ENCODE peak calls at places on chromosome 5, in nine cellular contexts. One of them, this sample, is unnamed.

GRCh38 chr5:171221931-171222330 is 87.1 kb upstream of the TLX3 start:
- DNase-seq in stromal cell of bone marrow: no peak
- DNase-seq in left lung: no peak
- DNase-seq in kidney glomerular epithelial cell: peak
- DNase-seq in neural crest cell: no peak
- DNase-seq in NCI-H2081: no peak
- DNase-seq in T-helper 2 cell: no peak
- DNase-seq in amygdala: no peak
- DNase-seq in stimulated activated CD8-positive, alpha-beta memory T cell treated with anti-CD3 and anti-CD28 coated beads, Interleukin-2, amount 100 ng/mL, for 1 hour: no peak
- DNase-seq in this sample: no peak

GRCh38 chr5:10333154-10334006 is 20.1 kb upstream of the MARCHF6 start:
- DNase-seq in left lung: peak
- DNase-seq in NCI-H2081: no peak
- DNase-seq in neural crest cell: peak
- DNase-seq in amygdala: no peak
- DNase-seq in T-helper 2 cell: no peak
- DNase-seq in stromal cell of bone marrow: no peak
- DNase-seq in kidney glomerular epithelial cell: no peak
- DNase-seq in stimulated activated CD8-positive, alpha-beta memory T cell treated with anti-CD3 and anti-CD28 coated beads, Interleukin-2, amount 100 ng/mL, for 1 hour: no peak
- DNase-seq in this sample: no peak

GRCh38 chr5:143002459-143003327 is 232.5 kb downstream of the ARHGAP26 start:
- DNase-seq in kidney glomerular epithelial cell: peak
- DNase-seq in stromal cell of bone marrow: peak
- DNase-seq in stimulated activated CD8-positive, alpha-beta memory T cell treated with anti-CD3 and anti-CD28 coated beads, Interleukin-2, amount 100 ng/mL, for 1 hour: peak
- DNase-seq in NCI-H2081: no peak
- DNase-seq in left lung: no peak
- DNase-seq in neural crest cell: no peak
- DNase-seq in amygdala: no peak
- DNase-seq in T-helper 2 cell: no peak
- DNase-seq in this sample: no peak

GRCh38 chr5:169272731-169273401 is 28.1 kb downstream of the SLIT3 start:
- DNase-seq in T-helper 2 cell: no peak
- DNase-seq in left lung: no peak
- DNase-seq in stromal cell of bone marrow: no peak
- DNase-seq in amygdala: no peak
- DNase-seq in stimulated activated CD8-positive, alpha-beta memory T cell treated with anti-CD3 and anti-CD28 coated beads, Interleukin-2, amount 100 ng/mL, for 1 hour: no peak
- DNase-seq in NCI-H2081: no peak
- DNase-seq in kidney glomerular epithelial cell: peak
- DNase-seq in neural crest cell: no peak
- DNase-seq in this sample: no peak

GRCh38 chr5:172603425-172603824 is 37.6 kb upstream of the NEURL1B start:
- DNase-seq in amygdala: no peak
- DNase-seq in kidney glomerular epithelial cell: no peak
- DNase-seq in neural crest cell: peak
- DNase-seq in T-helper 2 cell: no peak
- DNase-seq in left lung: no peak
- DNase-seq in stimulated activated CD8-positive, alpha-beta memory T cell treated with anti-CD3 and anti-CD28 coated beads, Interleukin-2, amount 100 ng/mL, for 1 hour: no peak
- DNase-seq in NCI-H2081: no peak
- DNase-seq in stromal cell of bone marrow: no peak
- DNase-seq in this sample: no peak

GRCh38 chr5:117102591-117102990 is 528.0 kb upstream of the SEMA6A start:
- DNase-seq in neural crest cell: no peak
- DNase-seq in left lung: no peak
- DNase-seq in amygdala: no peak
- DNase-seq in T-helper 2 cell: no peak
- DNase-seq in NCI-H2081: no peak
- DNase-seq in stromal cell of bone marrow: no peak
- DNase-seq in stimulated activated CD8-positive, alpha-beta memory T cell treated with anti-CD3 and anti-CD28 coated beads, Interleukin-2, amount 100 ng/mL, for 1 hour: no peak
- DNase-seq in kidney glomerular epithelial cell: peak
- DNase-seq in this sample: no peak

GRCh38 chr5:94021246-94021645 is 279.8 kb upstream of the POU5F2 start:
- DNase-seq in NCI-H2081: no peak
- DNase-seq in neural crest cell: no peak
- DNase-seq in amygdala: no peak
- DNase-seq in kidney glomerular epithelial cell: peak
- DNase-seq in T-helper 2 cell: no peak
- DNase-seq in stromal cell of bone marrow: no peak
- DNase-seq in left lung: no peak
- DNase-seq in stimulated activated CD8-positive, alpha-beta memory T cell treated with anti-CD3 and anti-CD28 coated beads, Interleukin-2, amount 100 ng/mL, for 1 hour: no peak
- DNase-seq in this sample: no peak

GRCh38 chr5:179326176-179326997 is 18.9 kb downstream of the ADAMTS2 start:
- DNase-seq in amygdala: no peak
- DNase-seq in NCI-H2081: no peak
- DNase-seq in stimulated activated CD8-positive, alpha-beta memory T cell treated with anti-CD3 and anti-CD28 coated beads, Interleukin-2, amount 100 ng/mL, for 1 hour: no peak
- DNase-seq in T-helper 2 cell: no peak
- DNase-seq in kidney glomerular epithelial cell: no peak
- DNase-seq in neural crest cell: no peak
- DNase-seq in left lung: peak
- DNase-seq in stromal cell of bone marrow: peak
- DNase-seq in this sample: no peak

GRCh38 chr5:1323803-1324173 is 21.1 kb downstream of the CLPTM1L start:
- DNase-seq in T-helper 2 cell: no peak
- DNase-seq in stromal cell of bone marrow: no peak
- DNase-seq in stimulated activated CD8-positive, alpha-beta memory T cell treated with anti-CD3 and anti-CD28 coated beads, Interleukin-2, amount 100 ng/mL, for 1 hour: no peak
- DNase-seq in amygdala: no peak
- DNase-seq in left lung: peak
- DNase-seq in kidney glomerular epithelial cell: no peak
- DNase-seq in neural crest cell: no peak
- DNase-seq in NCI-H2081: no peak
- DNase-seq in this sample: no peak

GRCh38 chr5:67193479-67193878 is 3.1 kb downstream of the CD180 start:
- DNase-seq in left lung: no peak
- DNase-seq in T-helper 2 cell: no peak
- DNase-seq in stromal cell of bone marrow: no peak
- DNase-seq in neural crest cell: no peak
- DNase-seq in stimulated activated CD8-positive, alpha-beta memory T cell treated with anti-CD3 and anti-CD28 coated beads, Interleukin-2, amount 100 ng/mL, for 1 hour: no peak
- DNase-seq in kidney glomerular epithelial cell: no peak
- DNase-seq in amygdala: no peak
- DNase-seq in NCI-H2081: no peak
- DNase-seq in this sample: no peak

GRCh38 chr5:5540065-5540464 is 117.6 kb downstream of the ICE1 start:
- DNase-seq in amygdala: no peak
- DNase-seq in NCI-H2081: no peak
- DNase-seq in left lung: no peak
- DNase-seq in stimulated activated CD8-positive, alpha-beta memory T cell treated with anti-CD3 and anti-CD28 coated beads, Interleukin-2, amount 100 ng/mL, for 1 hour: no peak
- DNase-seq in kidney glomerular epithelial cell: no peak
- DNase-seq in stromal cell of bone marrow: no peak
- DNase-seq in T-helper 2 cell: no peak
- DNase-seq in neural crest cell: no peak
- DNase-seq in this sample: no peak

GRCh38 chr5:172902497-172903472 is 56.4 kb upstream of the RPL26L1 start:
- DNase-seq in amygdala: no peak
- DNase-seq in kidney glomerular epithelial cell: peak
- DNase-seq in stromal cell of bone marrow: no peak
- DNase-seq in left lung: peak
- DNase-seq in NCI-H2081: no peak
- DNase-seq in neural crest cell: peak
- DNase-seq in T-helper 2 cell: no peak
- DNase-seq in stimulated activated CD8-positive, alpha-beta memory T cell treated with anti-CD3 and anti-CD28 coated beads, Interleukin-2, amount 100 ng/mL, for 1 hour: no peak
- DNase-seq in this sample: peak

GRCh38 chr5:32543291-32543690 is 42.1 kb upstream of the SUB1 start:
- DNase-seq in amygdala: no peak
- DNase-seq in neural crest cell: no peak
- DNase-seq in NCI-H2081: no peak
- DNase-seq in stimulated activated CD8-positive, alpha-beta memory T cell treated with anti-CD3 and anti-CD28 coated beads, Interleukin-2, amount 100 ng/mL, for 1 hour: no peak
- DNase-seq in left lung: no peak
- DNase-seq in kidney glomerular epithelial cell: no peak
- DNase-seq in stromal cell of bone marrow: no peak
- DNase-seq in T-helper 2 cell: no peak
- DNase-seq in this sample: no peak

GRCh38 chr5:114243281-114243982 is 118.4 kb upstream of the KCNN2 start:
- DNase-seq in left lung: no peak
- DNase-seq in stimulated activated CD8-positive, alpha-beta memory T cell treated with anti-CD3 and anti-CD28 coated beads, Interleukin-2, amount 100 ng/mL, for 1 hour: no peak
- DNase-seq in kidney glomerular epithelial cell: no peak
- DNase-seq in T-helper 2 cell: no peak
- DNase-seq in stromal cell of bone marrow: no peak
- DNase-seq in NCI-H2081: no peak
- DNase-seq in amygdala: no peak
- DNase-seq in neural crest cell: no peak
- DNase-seq in this sample: no peak

GRCh38 chr5:60382761-60383160 is 317.2 kb downstream of the DEPDC1B start:
- DNase-seq in stimulated activated CD8-positive, alpha-beta memory T cell treated with anti-CD3 and anti-CD28 coated beads, Interleukin-2, amount 100 ng/mL, for 1 hour: no peak
- DNase-seq in kidney glomerular epithelial cell: peak
- DNase-seq in neural crest cell: no peak
- DNase-seq in T-helper 2 cell: no peak
- DNase-seq in left lung: no peak
- DNase-seq in amygdala: no peak
- DNase-seq in stromal cell of bone marrow: peak
- DNase-seq in NCI-H2081: no peak
- DNase-seq in this sample: no peak

GRCh38 chr5:77957931-77958476 is 181.9 kb upstream of the TBCA start:
- DNase-seq in left lung: no peak
- DNase-seq in amygdala: no peak
- DNase-seq in T-helper 2 cell: no peak
- DNase-seq in stimulated activated CD8-positive, alpha-beta memory T cell treated with anti-CD3 and anti-CD28 coated beads, Interleukin-2, amount 100 ng/mL, for 1 hour: no peak
- DNase-seq in NCI-H2081: no peak
- DNase-seq in stromal cell of bone marrow: no peak
- DNase-seq in kidney glomerular epithelial cell: no peak
- DNase-seq in neural crest cell: peak
- DNase-seq in this sample: peak

GRCh38 chr5:157026789-157027424 is 32.0 kb downstream of the HAVCR1 start:
- DNase-seq in amygdala: no peak
- DNase-seq in NCI-H2081: peak
- DNase-seq in stromal cell of bone marrow: no peak
- DNase-seq in left lung: no peak
- DNase-seq in T-helper 2 cell: no peak
- DNase-seq in kidney glomerular epithelial cell: peak
- DNase-seq in neural crest cell: no peak
- DNase-seq in stimulated activated CD8-positive, alpha-beta memory T cell treated with anti-CD3 and anti-CD28 coated beads, Interleukin-2, amount 100 ng/mL, for 1 hour: no peak
- DNase-seq in this sample: no peak

GRCh38 chr5:98214240-98215051 is 559.0 kb upstream of the RGMB start:
- DNase-seq in stimulated activated CD8-positive, alpha-beta memory T cell treated with anti-CD3 and anti-CD28 coated beads, Interleukin-2, amount 100 ng/mL, for 1 hour: no peak
- DNase-seq in T-helper 2 cell: no peak
- DNase-seq in amygdala: no peak
- DNase-seq in NCI-H2081: no peak
- DNase-seq in kidney glomerular epithelial cell: no peak
- DNase-seq in neural crest cell: no peak
- DNase-seq in left lung: peak
- DNase-seq in stromal cell of bone marrow: peak
- DNase-seq in this sample: no peak

GRCh38 chr5:141876628-141877477 is 1.4 kb downstream of the PCDH1 start:
- DNase-seq in amygdala: no peak
- DNase-seq in NCI-H2081: peak
- DNase-seq in kidney glomerular epithelial cell: no peak
- DNase-seq in left lung: peak
- DNase-seq in T-helper 2 cell: no peak
- DNase-seq in stimulated activated CD8-positive, alpha-beta memory T cell treated with anti-CD3 and anti-CD28 coated beads, Interleukin-2, amount 100 ng/mL, for 1 hour: no peak
- DNase-seq in stromal cell of bone marrow: no peak
- DNase-seq in neural crest cell: no peak
- DNase-seq in this sample: no peak

GRCh38 chr5:156963125-156963524 is at the start of gene TIMD4:
- DNase-seq in left lung: no peak
- DNase-seq in stromal cell of bone marrow: no peak
- DNase-seq in amygdala: no peak
- DNase-seq in NCI-H2081: no peak
- DNase-seq in T-helper 2 cell: no peak
- DNase-seq in stimulated activated CD8-positive, alpha-beta memory T cell treated with anti-CD3 and anti-CD28 coated beads, Interleukin-2, amount 100 ng/mL, for 1 hour: no peak
- DNase-seq in neural crest cell: no peak
- DNase-seq in kidney glomerular epithelial cell: no peak
- DNase-seq in this sample: no peak

This sample was measured in HAP-1.